ENCODE peak calls at places on chromosomes 16 and 17, in four cellular contexts. One of them, this sample, is unnamed.

GRCh38 chr17:63985387-63986140 is 12.6 kb upstream of the PRR29 start:
- DNase-seq in A549: no peak
- DNase-seq in H1: no peak
- DNase-seq in GM12878: no peak
- DNase-seq in this sample: no peak

GRCh38 chr17:49364119-49364518 is 2.1 kb upstream of the ZNF652 start:
- DNase-seq in H1: no peak
- DNase-seq in A549: no peak
- DNase-seq in GM12878: no peak
- DNase-seq in this sample: no peak

GRCh38 chr16:68033101-68033500 is 10.0 kb downstream of the DUS2 start:
- DNase-seq in H1: no peak
- DNase-seq in A549: no peak
- DNase-seq in GM12878: no peak
- DNase-seq in this sample: no peak

GRCh38 chr17:82548681-82549303 is 29.3 kb downstream of the FOXK2 start:
- DNase-seq in GM12878: no peak
- DNase-seq in A549: no peak
- DNase-seq in H1: no peak
- DNase-seq in this sample: peak; percentile 52

GRCh38 chr17:65123757-65124675 is 13.2 kb upstream of the RGS9 start:
- DNase-seq in GM12878: no peak
- DNase-seq in H1: no peak
- DNase-seq in A549: peak; percentile 33
- DNase-seq in this sample: no peak

GRCh38 chr17:80152057-80152831 is 5.3 kb upstream of the EIF4A3 start:
- DNase-seq in GM12878: no peak
- DNase-seq in A549: no peak
- DNase-seq in H1: no peak
- DNase-seq in this sample: no peak

GRCh38 chr16:63789603-63790002 is 1332.3 kb downstream of the CDH11 start:
- DNase-seq in H1: no peak
- DNase-seq in A549: peak; percentile 11
- DNase-seq in GM12878: no peak
- DNase-seq in this sample: peak; percentile 11

GRCh38 chr17:63768433-63768832 is 5.0 kb downstream of the CCDC47 start:
- DNase-seq in H1: no peak
- DNase-seq in GM12878: no peak
- DNase-seq in A549: no peak
- DNase-seq in this sample: no peak

GRCh38 chr17:1958134-1958881 is 66.8 kb downstream of the RTN4RL1 start:
- DNase-seq in A549: no peak
- DNase-seq in GM12878: no peak
- DNase-seq in H1: no peak
- DNase-seq in this sample: no peak

GRCh38 chr16:88595101-88595500 is 24.9 kb downstream of the ZC3H18 start:
- DNase-seq in A549: no peak
- DNase-seq in GM12878: no peak
- DNase-seq in H1: no peak
- DNase-seq in this sample: no peak

GRCh38 chr16:52407778-52408177 is 139.2 kb downstream of the TOX3 start:
- DNase-seq in A549: no peak
- DNase-seq in H1: no peak
- DNase-seq in GM12878: no peak
- DNase-seq in this sample: no peak

GRCh38 chr16:626174-626765 is 4.5 kb upstream of the WFIKKN1 start:
- DNase-seq in GM12878: no peak
- DNase-seq in A549: no peak
- DNase-seq in H1: no peak
- DNase-seq in this sample: no peak

GRCh38 chr16:68992521-68992920 is 112.9 kb upstream of the HAS3 start:
- DNase-seq in A549: peak; percentile 75
- DNase-seq in H1: no peak
- DNase-seq in GM12878: no peak
- DNase-seq in this sample: no peak

GRCh38 chr16:4200000-4200780 is 41.7 kb downstream of the SRL start:
- DNase-seq in GM12878: no peak
- DNase-seq in A549: peak; percentile 72
- DNase-seq in H1: no peak
- DNase-seq in this sample: peak; percentile 80

GRCh38 chr17:75502072-75502745 is 13.1 kb downstream of the CASKIN2 start:
- DNase-seq in H1: no peak
- DNase-seq in GM12878: no peak
- DNase-seq in A549: no peak
- DNase-seq in this sample: no peak

GRCh38 chr17:6910987-6911603 is 79.6 kb upstream of the TEKT1 start:
- DNase-seq in GM12878: no peak
- DNase-seq in H1: no peak
- DNase-seq in A549: peak; percentile 60
- DNase-seq in this sample: peak; percentile 46
- TF ChIP-seq HDAC2 in GM12878: no peak
- TF ChIP-seq HDAC2 in H1: no peak
- TF ChIP-seq HDAC2 in A549: no peak
- TF ChIP-seq HDAC2 in this sample: no peak

GRCh38 chr17:16486373-16487250 is 5.4 kb downstream of the LRRC75A start:
- DNase-seq in H1: no peak
- DNase-seq in GM12878: no peak
- DNase-seq in A549: peak; percentile 38
- DNase-seq in this sample: no peak
- TF ChIP-seq HDAC2 in H1: no peak
- TF ChIP-seq HDAC2 in GM12878: no peak
- TF ChIP-seq HDAC2 in A549: no peak
- TF ChIP-seq HDAC2 in this sample: no peak

DNA sequence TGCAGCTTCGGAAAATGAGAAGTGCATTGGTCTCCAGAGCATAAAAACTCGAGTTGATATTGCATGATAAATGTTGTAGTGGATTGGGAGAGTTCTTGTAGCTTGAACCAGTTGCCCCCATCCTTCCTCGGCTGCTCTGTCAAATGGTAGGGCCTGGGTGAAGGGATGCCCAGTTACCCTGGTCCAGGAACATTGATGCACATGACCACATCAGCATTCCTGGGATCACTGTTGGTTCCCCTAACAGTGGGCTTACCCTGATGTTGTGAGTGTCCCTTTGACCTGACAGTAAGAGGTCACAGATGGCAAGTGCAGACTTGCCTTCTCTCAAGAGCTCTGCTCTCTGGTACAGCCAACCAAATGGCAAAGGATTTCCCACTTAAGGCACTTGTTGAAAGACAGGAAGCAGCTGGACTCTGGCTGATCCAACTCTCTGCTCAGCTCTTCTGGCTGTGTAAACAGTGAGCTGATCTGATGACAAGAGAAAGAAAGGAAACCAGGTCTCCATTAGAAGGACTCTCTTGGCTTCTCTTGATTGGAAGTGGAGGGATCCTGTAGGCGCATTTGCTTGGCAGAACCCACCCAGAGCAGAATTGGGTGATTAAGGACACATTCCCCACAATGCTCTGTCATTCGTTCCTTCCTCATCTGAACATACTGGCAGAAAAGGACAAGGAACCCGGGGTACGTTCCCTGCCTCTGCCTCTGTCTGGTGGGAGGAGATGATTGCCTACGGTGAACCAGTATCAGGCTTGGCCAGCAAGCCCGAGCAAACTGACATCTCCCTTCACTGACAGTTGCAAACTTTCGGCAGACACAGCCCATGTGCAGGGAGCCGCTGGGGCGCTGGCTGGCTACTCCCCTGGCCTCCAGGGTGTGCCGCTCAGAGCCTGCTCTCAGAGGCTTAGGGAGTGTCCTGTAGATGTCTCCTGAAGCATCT is 29.3 kb downstream of the LDHD start:
- DNase-seq in A549: no peak
- DNase-seq in H1: no peak
- DNase-seq in GM12878: no peak
- DNase-seq in this sample: peak; percentile 77
- TF ChIP-seq HDAC2 in A549: no peak
- TF ChIP-seq HDAC2 in H1: no peak
- TF ChIP-seq HDAC2 in GM12878: no peak
- TF ChIP-seq HDAC2 in this sample: no peak

DNA sequence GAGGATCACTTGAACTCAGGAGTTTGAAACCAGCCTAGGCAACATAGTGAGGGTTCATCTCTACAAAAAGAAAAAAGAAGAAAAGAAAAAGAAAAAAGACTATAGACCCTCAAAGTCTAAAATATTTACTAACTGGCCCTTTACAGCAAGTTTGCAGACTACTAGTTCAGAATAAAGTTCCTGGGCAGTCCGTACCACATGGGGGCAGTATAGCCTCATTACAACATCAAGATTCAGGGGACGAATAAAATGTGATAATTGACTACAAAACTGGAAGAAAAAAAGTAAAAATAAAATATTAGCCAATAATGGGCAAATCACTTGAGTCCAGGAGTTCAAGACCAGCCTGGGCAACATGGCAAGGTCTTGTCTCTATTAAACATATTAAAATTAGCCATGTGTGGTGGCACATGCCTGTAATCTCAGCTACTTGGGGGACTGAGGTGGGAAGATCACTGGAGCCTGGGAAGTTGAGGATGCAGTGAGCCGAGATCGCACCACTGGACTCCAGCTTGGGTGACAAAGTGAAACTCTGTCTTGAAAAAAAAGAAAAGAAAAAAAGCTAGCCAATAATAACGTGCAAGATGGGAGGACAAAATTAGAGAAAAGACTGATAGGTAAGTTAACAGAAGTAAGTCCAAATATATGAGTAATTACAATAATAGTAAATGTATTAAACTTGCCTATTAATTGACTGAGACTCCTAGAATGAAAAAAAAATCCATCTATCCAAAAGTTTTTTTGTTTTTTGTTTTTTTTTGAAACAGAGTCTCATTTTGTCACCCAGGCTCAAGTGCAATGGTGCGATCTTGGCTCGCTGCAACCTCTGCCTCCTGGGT is 129.4 kb upstream of the SEC14L1 start:
- DNase-seq in H1: no peak
- DNase-seq in GM12878: no peak
- DNase-seq in A549: peak; percentile 65
- DNase-seq in this sample: no peak
- TF ChIP-seq HDAC2 in H1: no peak
- TF ChIP-seq HDAC2 in GM12878: no peak
- TF ChIP-seq HDAC2 in A549: peak; percentile 39
- TF ChIP-seq HDAC2 in this sample: no peak

DNA sequence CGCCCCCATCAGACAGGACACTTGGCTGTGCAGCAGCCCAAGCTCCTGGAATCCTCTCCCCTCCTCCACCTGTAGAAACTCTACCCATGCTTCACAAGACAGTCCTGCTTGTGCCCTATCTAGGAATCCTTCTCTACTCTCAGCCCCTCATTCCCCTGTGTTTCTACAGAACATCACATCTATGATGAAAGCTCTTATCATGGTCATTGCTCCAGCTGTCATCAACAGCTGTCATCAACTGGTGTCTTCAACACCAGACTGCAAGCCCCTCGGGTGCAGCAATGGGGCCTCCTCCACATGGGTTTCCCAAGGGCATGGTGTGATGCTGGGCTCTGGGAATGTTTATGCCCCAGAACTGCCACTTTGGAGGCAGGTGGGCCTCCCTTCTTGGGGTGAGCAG is 21.1 kb upstream of the CDRT4 start:
- DNase-seq in A549: no peak
- DNase-seq in H1: no peak
- DNase-seq in GM12878: no peak
- DNase-seq in this sample: no peak
- TF ChIP-seq HDAC2 in A549: no peak
- TF ChIP-seq HDAC2 in H1: no peak
- TF ChIP-seq HDAC2 in GM12878: no peak
- TF ChIP-seq HDAC2 in this sample: no peak

This sample was measured in K562.